ENCODE peak calls at places on chromosomes 2 and 18, in four cellular contexts. S is endothelial cell of umbilical vein, L is GM23338, F is OCI-LY7. C is an unnamed sample. For H3K36me3, the result is how much of the 10 kb centered on the place peaks cover.

GRCh38 chr2:174259981-174260380 is 11.6 kb upstream of the OLA1 start:
- DNase-seq in S (no peak), L (no peak), F (no peak), C (no peak)

GRCh38 chr18:24631238-24632025 is 171.0 kb downstream of the HRH4 start:
- DNase-seq in S (no peak), L (peak), F (no peak), C (no peak)

GRCh38 chr2:132652501-132652900 is 17.5 kb downstream of the LYPD1 start:
- DNase-seq in S (no peak), L (no peak), F (no peak), C (no peak)

GRCh38 chr2:189096769-189097447 is 82.7 kb downstream of the COL5A2 start:
- DNase-seq in S (peak), L (no peak), F (no peak), C (no peak)

GRCh38 chr2:70772486-70773155 is 4.6 kb upstream of the ADD2 start:
- DNase-seq in S (no peak), L (no peak), F (no peak), C (no peak)

GRCh38 chr2:66423391-66423790 is 11.5 kb upstream of the MEIS1 start:
- DNase-seq in S (no peak), L (no peak), F (no peak), C (no peak)

GRCh38 chr2:10185046-10185445 is 62.5 kb downstream of the RRM2 start:
- DNase-seq in S (peak), L (no peak), F (no peak), C (no peak)

GRCh38 chr18:58505181-58505580 is 123.7 kb downstream of the ALPK2 start:
- DNase-seq in S (no peak), L (no peak), F (peak), C (no peak)

GRCh38 chr2:79982445-79982844 is 322.1 kb downstream of the LRRTM1 start:
- DNase-seq in S (no peak), L (peak), F (peak), C (peak)

GRCh38 chr2:238380785-238381184 is 45.9 kb upstream of the ASB1 start:
- DNase-seq in S (peak), L (peak), F (no peak), C (no peak)

GRCh38 chr18:22015156-22015555 is 154.2 kb upstream of the GATA6 start:
- DNase-seq in S (no peak), L (no peak), F (no peak), C (no peak)

GRCh38 chr2:227267406-227268115 is 57.5 kb upstream of the MFF start:
- DNase-seq in S (no peak), L (no peak), F (no peak), C (no peak)

GRCh38 chr2:81481242-81481993 is 1176.9 kb upstream of the LRRTM1 start:
- DNase-seq in S (no peak), L (peak), F (no peak), C (no peak)

GRCh38 chr2:97926936-97927335 is 68.8 kb downstream of the TMEM131 start:
- DNase-seq in S (no peak), L (no peak), F (no peak), C (no peak)

GRCh38 chr18:57649536-57650495 is 28.2 kb upstream of the NARS1 start:
- DNase-seq in S (peak), L (no peak), F (no peak), C (no peak)

GRCh38 chr2:144456680-144457079 is 63.2 kb downstream of the ZEB2 start:
- DNase-seq in S (peak), L (no peak), F (no peak), C (no peak)

GRCh38 chr2:234025475-234025874 is 25.0 kb upstream of the SPP2 start:
- DNase-seq in S (no peak), L (no peak), F (no peak), C (no peak)

GRCh38 chr18:55768255-55768654 is 180.3 kb upstream of the TCF4 start:
- DNase-seq in S (peak), L (peak), F (no peak), C (no peak)

GRCh38 chr2:96203130-96204028 is 5.2 kb downstream of the STARD7 start:
- DNase-seq in S (peak), L (no peak), F (no peak), C (no peak)

GRCh38 chr2:138979131-138979530 is 198.9 kb upstream of the NXPH2 start:
- DNase-seq in S (no peak), L (no peak), F (no peak), C (no peak)

GRCh38 chr2:150587547-150588209 is 100.2 kb upstream of the RND3 start:
- DNase-seq in S (no peak), L (peak), F (no peak), C (no peak)

GRCh38 chr18:13470555-13471494 is 252.3 kb downstream of the LDLRAD4 start:
- DNase-seq in S (no peak), L (no peak), F (no peak), C (no peak)

GRCh38 chr18:28149810-28150420 is 27.0 kb downstream of the CDH2 start:
- DNase-seq in S (no peak), L (no peak), F (no peak), C (no peak)

GRCh38 chr18:78813156-78813555 is 166.5 kb upstream of the SALL3 start:
- DNase-seq in S (no peak), L (peak), F (no peak), C (no peak)

GRCh38 chr2:83665894-83666293 is 793.2 kb downstream of the SUCLG1 start:
- DNase-seq in S (peak), L (no peak), F (no peak), C (no peak)

GRCh38 chr18:40810371-40810770 is 1144.7 kb upstream of the PIK3C3 start:
- DNase-seq in S (no peak), L (no peak), F (no peak), C (no peak)

GRCh38 chr18:79947054-79947755 is 4.2 kb downstream of the SLC66A2 start:
- DNase-seq in S (no peak), L (no peak), F (no peak), C (no peak)

GRCh38 chr2:191748050-191748449 is 70.1 kb downstream of the NABP1 start:
- DNase-seq in S (no peak), L (no peak), F (no peak), C (no peak)

GRCh38 chr2:220521591-220521990 is 894.2 kb downstream of the SLC4A3 start:
- DNase-seq in S (no peak), L (no peak), F (no peak), C (no peak)

GRCh38 chr18:47730795-47731194 is 199.7 kb downstream of the SMAD2 start:
- DNase-seq in S (no peak), L (peak), F (no peak), C (no peak)

GRCh38 chr2:162475661-162476060 is 131.7 kb downstream of the GCA start:
- DNase-seq in S (no peak), L (no peak), F (no peak), C (no peak)

GRCh38 chr2:170163666-170164065 is 14.3 kb upstream of the MYO3B start:
- DNase-seq in S (no peak), L (no peak), F (no peak), C (no peak)

GRCh38 chr2:88831071-88831791 is 139.8 kb downstream of the RPIA start:
- DNase-seq in S (peak), L (no peak), F (peak), C (no peak)

GRCh38 chr2:8158714-8159113 is 523.1 kb upstream of the ID2 start:
- DNase-seq in S (no peak), L (peak), F (no peak), C (no peak)

GRCh38 chr18:28541276-28541930 is 364.5 kb upstream of the CDH2 start:
- DNase-seq in S (no peak), L (no peak), F (no peak), C (no peak)

GRCh38 chr2:217892560-217892959 is 110.2 kb downstream of the TNS1 start:
- DNase-seq in S (no peak), L (no peak), F (no peak), C (no peak)
- H3K36me3 ChIP-seq in S (under half), L (under half), F (under half), C (under half)

GRCh38 chr18:54679318-54680149 is 88.5 kb downstream of the DYNAP start:
- DNase-seq in S (peak), L (peak), F (peak), C (no peak)

GRCh38 chr18:54689319-54689718 is 98.3 kb downstream of the DYNAP start:
- DNase-seq in S (no peak), L (no peak), F (no peak), C (no peak)

GRCh38 chr18:54690198-54690597 is 99.2 kb downstream of the DYNAP start:
- DNase-seq in S (peak), L (no peak), F (no peak), C (no peak)

DNA sequence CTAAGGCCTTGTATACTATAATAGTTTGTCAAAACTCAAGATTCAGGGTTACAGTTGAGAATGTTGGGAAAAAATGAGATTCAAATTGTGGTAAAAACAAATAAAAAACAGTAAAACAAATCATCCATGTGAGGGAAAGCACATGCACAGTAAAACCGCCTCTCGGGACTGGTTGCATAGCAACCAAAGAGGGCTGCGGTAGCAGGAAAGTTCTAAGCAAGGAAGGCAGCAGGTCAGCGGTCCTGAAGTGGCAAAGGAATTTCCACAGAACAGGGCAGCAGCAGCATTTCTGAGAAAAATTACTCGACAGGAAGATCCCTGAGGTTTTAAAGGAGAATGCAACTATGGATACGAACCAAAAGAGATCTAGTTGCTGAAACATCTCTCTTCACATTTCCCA is 93.7 kb downstream of the DYNAP start:
- DNase-seq in S (peak), L (peak), F (no peak), C (peak)
- H2AFZ ChIP-seq in S (peak), L (no peak), F (no peak), C (no peak)

GRCh38 chr2:180987146-180987545 is 6.7 kb downstream of the UBE2E3 start:
- DNase-seq in S (no peak), L (no peak), F (no peak), C (no peak)

GRCh38 chr2:180985771-180986395 is 5.5 kb downstream of the UBE2E3 start:
- DNase-seq in S (no peak), L (no peak), F (no peak), C (no peak)

GRCh38 chr2:180980943-180981898 is 816 bp downstream of the UBE2E3 start:
- DNase-seq in S (peak), L (peak), F (peak), C (peak)

GRCh38 chr2:180980185-180980942 is at the start of gene UBE2E3:
- DNase-seq in S (peak), L (peak), F (peak), C (peak)

DNA sequence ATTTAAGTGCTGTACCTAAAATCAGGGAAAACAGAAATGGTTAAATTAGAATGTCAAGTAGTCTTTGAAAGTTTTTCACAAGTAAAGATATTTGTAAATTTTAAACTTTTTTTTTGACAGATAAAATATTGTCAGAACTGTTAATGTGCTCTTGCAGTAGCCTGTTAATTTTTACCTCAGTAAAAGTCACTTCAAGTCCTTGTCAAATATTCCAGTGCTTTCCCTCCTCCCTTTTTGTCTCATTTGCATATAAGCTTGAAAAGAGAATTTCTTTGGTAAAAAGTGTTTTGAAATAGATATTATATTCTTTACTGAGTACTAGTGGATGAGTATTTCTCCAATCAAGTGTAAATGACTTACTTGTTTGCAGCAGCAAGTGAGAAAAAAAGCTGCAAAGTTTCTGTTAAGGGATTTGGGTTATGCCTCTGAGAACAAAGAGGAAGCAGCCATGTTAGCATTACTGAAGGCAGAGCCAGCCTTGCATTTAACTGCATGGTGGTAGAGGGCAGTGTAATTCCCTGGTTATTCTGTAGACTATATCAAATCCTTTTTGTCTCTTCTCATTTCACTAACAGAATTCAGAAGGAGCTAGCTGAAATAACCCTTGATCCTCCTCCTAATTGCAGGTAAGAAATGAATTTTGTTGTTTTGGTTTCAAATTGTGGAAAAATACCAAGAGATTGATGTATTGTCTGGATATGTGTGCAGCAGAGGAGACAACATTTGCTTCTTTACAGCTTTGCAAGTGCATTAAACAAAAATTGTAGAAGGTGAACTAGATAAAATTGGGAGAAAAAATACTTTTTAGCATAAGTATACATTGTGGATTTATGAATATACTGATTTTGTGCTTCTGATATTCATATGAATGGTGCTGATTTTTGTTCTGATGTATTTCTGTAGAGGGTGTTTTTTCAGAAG is 3.3 kb downstream of the UBE2E3 start:
- DNase-seq in S (peak), L (peak), F (peak), C (peak)
- TF ChIP-seq CTCF in S (peak), L (peak), F (peak), C (peak)

DNA sequence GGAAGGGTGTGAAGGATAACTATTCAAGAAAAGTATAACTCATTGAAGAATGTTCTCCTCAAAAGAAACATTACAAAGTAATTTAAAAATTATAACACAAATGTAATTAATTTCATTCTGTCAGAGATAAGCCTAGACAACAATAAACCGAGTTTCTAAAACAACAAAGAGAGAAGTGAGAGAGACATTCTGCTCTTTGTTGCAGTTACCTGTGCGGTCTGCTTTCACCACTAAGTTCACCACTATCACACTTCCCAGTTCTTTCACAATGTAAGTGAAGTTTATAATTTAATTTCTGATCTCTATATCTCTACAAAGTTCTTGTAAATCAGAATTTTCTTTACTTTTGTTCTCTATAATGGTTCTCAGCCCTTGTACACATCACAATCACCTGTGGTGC is 76.3 kb upstream of the FRZB start:
- DNase-seq in S (no peak), L (no peak), F (no peak), C (no peak)
- H3K36me3 ChIP-seq in S (under half), L (under half), F (under half), C (under half)

DNA sequence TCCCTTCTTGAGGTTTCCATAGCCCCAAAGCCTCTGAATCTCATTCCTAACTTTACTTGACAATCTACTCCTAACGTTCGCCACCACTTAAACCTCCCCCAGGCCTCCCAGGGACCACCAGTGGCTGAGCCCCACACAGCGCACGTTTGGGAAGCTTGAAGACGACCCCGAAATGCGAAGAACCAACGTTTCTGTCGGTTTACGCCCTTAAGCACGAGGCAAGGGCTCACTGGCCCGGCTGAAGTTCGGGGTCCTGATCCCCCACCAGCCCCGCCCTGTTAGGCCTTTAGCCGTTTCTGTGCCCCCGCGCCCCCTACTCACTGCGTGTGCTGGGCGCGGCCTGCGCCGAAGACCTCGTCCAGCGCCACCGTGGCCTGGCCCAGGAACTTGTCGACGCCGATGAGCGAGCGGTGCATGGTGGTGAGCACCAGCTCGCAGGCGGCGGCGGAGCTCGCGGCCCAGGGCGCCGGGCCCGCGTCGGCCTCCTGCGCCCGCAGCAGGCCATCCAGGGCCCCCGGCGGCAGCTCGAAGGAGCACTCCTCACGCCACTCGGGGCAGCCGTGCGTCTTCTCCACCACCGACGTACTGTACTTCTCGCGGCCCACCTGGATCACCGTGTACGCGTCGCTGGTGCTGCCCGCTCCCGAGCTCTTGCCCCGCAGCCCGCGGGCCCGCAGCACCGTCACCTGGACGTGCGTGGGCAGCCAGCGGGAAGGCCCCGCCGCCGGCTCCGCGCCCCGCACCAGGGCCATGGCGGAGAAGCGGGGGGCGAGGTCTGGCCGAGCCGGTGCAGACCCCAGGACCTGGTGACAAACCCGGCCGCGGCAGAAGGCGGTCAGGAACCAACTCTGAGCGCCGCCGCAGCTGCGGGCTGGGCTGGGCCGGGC is 479 bp downstream of the RAB11FIP5 start:
- DNase-seq in S (peak), L (peak), F (no peak), C (no peak)
- H2AFZ ChIP-seq in S (peak), L (peak), F (no peak), C (no peak)

GRCh38 chr18:50769463-50769862 is 50.4 kb downstream of the MRO start:
- DNase-seq in S (no peak), L (no peak), F (no peak), C (no peak)

GRCh38 chr18:50776383-50776782 is 43.4 kb downstream of the MRO start:
- DNase-seq in S (no peak), L (no peak), F (no peak), C (no peak)

GRCh38 chr18:50780144-50780543 is 39.7 kb downstream of the MRO start:
- DNase-seq in S (no peak), L (no peak), F (no peak), C (no peak)

GRCh38 chr18:50775726-50776125 is 44.1 kb downstream of the MRO start:
- DNase-seq in S (no peak), L (no peak), F (no peak), C (no peak)

GRCh38 chr18:50775207-50775606 is 44.6 kb downstream of the MRO start:
- DNase-seq in S (no peak), L (peak), F (no peak), C (no peak)
- TF ChIP-seq CTCF in S (no peak), L (no peak), F (no peak), C (no peak)

DNA sequence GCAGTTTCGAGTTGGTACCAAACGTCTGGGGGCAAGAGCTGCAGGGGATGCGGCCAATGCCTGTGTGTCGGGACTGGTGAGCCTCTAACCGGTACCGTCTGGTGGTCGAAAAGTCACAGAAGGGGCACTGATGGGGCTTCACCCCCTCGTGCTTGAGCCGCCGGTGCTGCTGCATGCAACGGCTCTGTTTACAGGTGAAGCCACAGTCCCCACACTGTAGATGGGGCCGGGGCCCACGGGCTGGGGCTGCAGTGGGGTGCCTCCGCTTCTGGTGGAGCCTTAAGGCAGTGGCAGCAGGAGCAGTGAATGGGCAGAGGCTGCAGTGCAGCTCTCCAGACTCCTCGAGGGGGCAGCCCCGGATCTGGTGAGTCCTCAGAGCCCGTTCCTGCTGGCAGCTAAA is 16.6 kb downstream of the ZNF142 start:
- DNase-seq in S (no peak), L (no peak), F (no peak), C (no peak)
- H3K36me3 ChIP-seq in S (half or more), L (under half), F (half or more), C (half or more)

GRCh38 chr2:24548058-24548457 is 57.0 kb downstream of the NCOA1 start:
- DNase-seq in S (no peak), L (no peak), F (no peak), C (no peak)

DNA sequence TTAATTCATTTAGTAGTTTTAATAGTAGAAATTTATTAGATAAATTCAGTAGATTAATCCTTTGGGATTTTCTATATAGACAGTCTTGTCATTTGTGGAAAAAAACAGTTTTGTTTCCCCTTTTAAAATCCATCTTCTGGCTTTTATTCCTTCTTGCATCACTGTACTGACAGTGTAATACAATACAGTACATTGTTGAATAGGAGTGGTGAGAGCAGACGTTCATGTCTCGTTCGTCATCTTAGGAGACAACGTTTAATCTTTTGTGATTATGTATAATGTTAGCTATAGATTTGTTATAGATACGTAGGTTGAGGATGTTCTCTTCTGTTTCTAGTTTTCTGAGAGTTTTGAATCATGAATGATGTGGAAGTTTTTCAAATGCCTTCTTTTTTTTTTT is 61.8 kb downstream of the NCOA1 start:
- DNase-seq in S (no peak), L (no peak), F (no peak), C (no peak)
- H2AFZ ChIP-seq in S (no peak), L (no peak), F (no peak), C (no peak)

C was measured in DND-41.